ENCODE peak calls at places on chromosome 9, in eight cellular contexts. F is cardiac muscle cell, W is OCI-LY7, V is GM23338, B is epithelial cell of prostate, U is neuronal stem cell, Y is heart right ventricle, D is A549. S is an unnamed sample.

GRCh38 chr9:126802343-126803059 is 2.3 kb upstream of the ZBTB43 start:
- DNase-seq in U (no peak), F (no peak), V (no peak), B (no peak), W (no peak), Y (no peak), D (no peak), S (no peak)

GRCh38 chr9:94865599-94866456 is 139.3 kb downstream of the AOPEP start:
- DNase-seq in B (no peak), D (no peak), V (no peak), Y (no peak), U (peak; percentile 48), W (no peak), F (no peak), S (no peak)

GRCh38 chr9:134868751-134869553 is 11.7 kb upstream of the FCN2 start:
- DNase-seq in W (peak; percentile 97), U (no peak), V (no peak), D (no peak), F (no peak), B (no peak), Y (no peak), S (no peak)

GRCh38 chr9:98742325-98743280 is 33.9 kb upstream of the GABBR2 start:
- DNase-seq in W (no peak), D (peak; percentile 13), U (no peak), Y (no peak), F (no peak), V (no peak), B (no peak), S (peak; percentile 66)

GRCh38 chr9:109766351-109766750 is 13.6 kb upstream of the PALM2AKAP2 start:
- DNase-seq in V (no peak), B (peak; percentile 89), U (no peak), Y (no peak), F (peak; percentile 82), D (no peak), W (no peak), S (peak; percentile 91)

GRCh38 chr9:37582548-37583157 is 6.5 kb upstream of the FBXO10 start:
- DNase-seq in U (no peak), V (peak; percentile 69), Y (no peak), W (peak; percentile 69), D (peak; percentile 43), F (peak; percentile 81), B (peak; percentile 10), S (peak; percentile 27)

GRCh38 chr9:20996809-20997208 is 34.6 kb downstream of the HACD4 start:
- DNase-seq in B (no peak), U (no peak), F (no peak), D (no peak), W (peak; percentile 64), Y (no peak), V (no peak), S (no peak)

GRCh38 chr9:104608336-104608735 is 2.9 kb upstream of the OR13C2 start:
- DNase-seq in U (no peak), F (no peak), W (peak; percentile 4), D (no peak), Y (no peak), B (no peak), V (peak; percentile 21), S (no peak)

GRCh38 chr9:99118782-99119466 is 14.0 kb downstream of the TGFBR1 start:
- DNase-seq in D (no peak), U (no peak), F (no peak), B (no peak), Y (no peak), V (no peak), W (peak; percentile 81), S (no peak)

GRCh38 chr9:95819636-95820035 is 55.9 kb upstream of the ERCC6L2 start:
- DNase-seq in F (no peak), W (no peak), U (no peak), D (no peak), V (peak; percentile 71), B (no peak), Y (no peak), S (no peak)

GRCh38 chr9:120710110-120710981 is 3.9 kb downstream of the MEGF9 start:
- DNase-seq in U (no peak), B (no peak), F (peak; percentile 29), V (peak; percentile 23), W (peak; percentile 60), Y (no peak), D (peak; percentile 76), S (peak; percentile 82)

GRCh38 chr9:120712539-120713031 is 1.7 kb downstream of the MEGF9 start:
- DNase-seq in F (no peak), Y (no peak), U (no peak), W (no peak), D (no peak), V (no peak), B (no peak), S (no peak)

GRCh38 chr9:120713257-120714087 is 798 bp downstream of the MEGF9 start:
- DNase-seq in F (no peak), D (peak; percentile 28), B (no peak), U (no peak), Y (no peak), W (no peak), V (peak; percentile 58), S (peak; percentile 50)

GRCh38 chr9:120711354-120711753 is 2.9 kb downstream of the MEGF9 start:
- DNase-seq in D (peak; percentile 60), V (no peak), B (no peak), F (no peak), Y (no peak), U (no peak), W (no peak), S (no peak)

DNA sequence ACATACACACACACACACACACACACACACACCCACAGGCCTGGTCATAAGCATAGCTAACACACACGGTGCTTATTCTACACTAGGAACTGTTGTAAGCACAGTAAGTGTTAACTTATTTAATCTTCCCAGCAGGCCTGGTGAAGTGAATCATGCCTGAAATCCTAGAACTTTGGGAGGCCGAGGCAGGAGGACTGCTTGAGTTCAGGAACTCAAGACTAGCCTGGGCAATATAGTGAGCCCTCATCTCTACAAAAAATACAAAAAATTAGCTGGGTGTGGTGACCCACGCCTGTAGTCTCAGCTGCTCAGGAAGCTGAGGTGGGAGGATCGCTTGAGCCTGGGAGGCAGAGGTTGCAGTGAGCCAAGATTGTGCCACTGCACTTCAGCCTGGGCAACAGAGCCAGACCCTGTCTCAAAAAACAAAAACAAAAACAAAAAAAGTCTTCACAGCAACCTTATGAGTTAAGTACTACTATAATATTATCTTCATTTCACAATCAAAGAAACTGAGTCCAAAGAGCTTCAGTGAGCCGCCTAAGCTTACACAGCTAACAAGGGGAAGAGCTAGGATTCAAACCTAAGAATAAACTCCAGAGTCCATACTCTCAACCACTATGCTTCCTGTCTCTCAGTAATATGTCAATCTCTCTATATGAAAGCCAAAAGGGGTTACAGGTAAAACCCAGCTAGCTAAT is 2.3 kb downstream of the MEGF9 start:
- DNase-seq in W (no peak), U (no peak), F (no peak), V (no peak), D (no peak), B (no peak), Y (no peak), S (no peak)
- H3K27ac ChIP-seq in W (peak overlapping the region; percentile 24), U (no peak overlapping the region), F (no peak overlapping the region), V (no peak overlapping the region), D (peak overlapping the region; percentile 85), B (peak overlapping the region; percentile 67), Y (peak overlapping the region; percentile 39), S (no peak overlapping the region)

GRCh38 chr9:129344623-129345495 is 166.8 kb upstream of the IER5L start:
- DNase-seq in Y (no peak), W (no peak), F (peak; percentile 35), D (no peak), U (no peak), B (no peak), V (no peak), S (no peak)
- H3K27ac ChIP-seq in Y (no peak overlapping the region), W (no peak overlapping the region), F (no peak overlapping the region), D (peak overlapping the region; percentile 69), U (no peak overlapping the region), B (no peak overlapping the region), V (no peak overlapping the region), S (peak overlapping the region; percentile 29)

GRCh38 chr9:115597330-115597729 is 479.4 kb upstream of the TNC start:
- DNase-seq in Y (no peak), U (no peak), B (no peak), D (no peak), F (peak; percentile 11), V (no peak), W (no peak), S (no peak)

GRCh38 chr9:115595951-115596742 is 478.2 kb upstream of the TNC start:
- DNase-seq in W (no peak), Y (no peak), U (no peak), D (no peak), B (no peak), F (peak; percentile 91), V (peak; percentile 16), S (no peak)

GRCh38 chr9:115594551-115594950 is 476.6 kb upstream of the TNC start:
- DNase-seq in W (no peak), F (peak; percentile 24), V (no peak), Y (no peak), D (no peak), U (no peak), B (no peak), S (no peak)

GRCh38 chr9:115593587-115594091 is 475.7 kb upstream of the TNC start:
- DNase-seq in Y (peak; percentile 18), W (peak; percentile 31), B (no peak), F (peak; percentile 68), V (peak; percentile 79), D (peak; percentile 51), U (peak; percentile 53), S (peak; percentile 68)

DNA sequence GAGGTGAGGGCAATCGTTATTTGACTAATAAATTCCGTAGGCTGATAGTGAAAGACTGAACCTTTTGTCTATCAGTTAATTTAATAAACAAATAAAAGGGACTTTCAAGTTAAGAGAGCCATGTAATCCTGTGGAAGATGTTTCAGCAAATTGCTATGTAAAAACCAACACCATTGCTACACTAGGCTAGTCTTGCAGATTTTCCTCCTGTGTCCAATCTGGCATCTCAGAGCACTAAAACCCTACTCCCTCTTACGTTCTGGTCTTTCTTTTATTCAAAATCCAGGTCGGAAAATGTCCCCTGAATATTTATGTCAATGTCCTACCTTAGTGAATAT is 478.8 kb upstream of the TNC start:
- DNase-seq in V (no peak), B (no peak), F (no peak), D (no peak), U (no peak), Y (no peak), W (no peak), S (no peak)
- H3K27ac ChIP-seq in V (no peak overlapping the region), B (no peak overlapping the region), F (no peak overlapping the region), D (peak overlapping the region; percentile 93), U (no peak overlapping the region), Y (no peak overlapping the region), W (no peak overlapping the region), S (no peak overlapping the region)

GRCh38 chr9:136667217-136667939 is 4.7 kb downstream of the EGFL7 start:
- DNase-seq in D (no peak), W (no peak), B (no peak), Y (no peak), U (no peak), F (no peak), V (no peak), S (no peak)

GRCh38 chr9:136666364-136667216 is 3.9 kb downstream of the EGFL7 start:
- DNase-seq in D (no peak), Y (no peak), W (no peak), U (no peak), F (no peak), B (no peak), V (peak; percentile 37), S (no peak)

GRCh38 chr9:136669791-136670464 is 7.2 kb downstream of the EGFL7 start:
- DNase-seq in F (no peak), Y (no peak), V (no peak), U (no peak), D (no peak), B (no peak), W (no peak), S (no peak)

GRCh38 chr9:136668983-136669790 is 6.5 kb downstream of the EGFL7 start:
- DNase-seq in U (no peak), V (no peak), F (peak; percentile 33), Y (no peak), D (peak; percentile 67), W (no peak), B (no peak), S (peak; percentile 68)

GRCh38 chr9:136667940-136668760 is 5.4 kb downstream of the EGFL7 start:
- DNase-seq in F (no peak), U (no peak), D (no peak), V (peak; percentile 45), W (no peak), B (no peak), Y (no peak), S (no peak)
- H3K27ac ChIP-seq in F (no peak overlapping the region), U (no peak overlapping the region), D (no peak overlapping the region), V (no peak overlapping the region), W (no peak overlapping the region), B (no peak overlapping the region), Y (peak overlapping the region; percentile 91), S (peak overlapping the region; percentile 1)